ENCODE peak calls at places on chromosomes 16 and 17, in eight cellular contexts. F, B, S, W, E, A, I and Q are unnamed samples.

GRCh38 chr16:62965831-62966230 is 929.6 kb upstream of the CDH8 start:
- DNase-seq in F (no peak), B (no peak), S (no peak), W (no peak), E (no peak), A (no peak), I (no peak), Q (no peak)

GRCh38 chr17:77881545-77881944 is 77.0 kb upstream of the TNRC6C start:
- DNase-seq in F (peak), B (peak), S (peak), W (peak), E (peak), A (peak), I (peak), Q (peak)

GRCh38 chr16:19138601-19139000 is 24.8 kb downstream of the ITPRIPL2 start:
- DNase-seq in F (no peak), B (peak), S (no peak), W (no peak), E (no peak), A (peak), I (peak), Q (peak)

GRCh38 chr17:53353919-53354351 is 468.8 kb upstream of the KIF2B start:
- DNase-seq in F (no peak), B (no peak), S (no peak), W (no peak), E (peak), A (no peak), I (no peak), Q (no peak)

GRCh38 chr16:54875443-54875842 is 55.2 kb upstream of the IRX5 start:
- DNase-seq in F (no peak), B (no peak), S (no peak), W (no peak), E (no peak), A (no peak), I (no peak), Q (no peak)

GRCh38 chr17:70205386-70205785 is 36.1 kb downstream of the KCNJ2 start:
- DNase-seq in F (no peak), B (no peak), S (no peak), W (no peak), E (no peak), A (no peak), I (no peak), Q (no peak)

GRCh38 chr17:36879599-36880255 is 57.5 kb upstream of the LHX1 start:
- DNase-seq in F (no peak), B (no peak), S (no peak), W (no peak), E (no peak), A (no peak), I (no peak), Q (no peak)

GRCh38 chr17:65278050-65278819 is 141.1 kb downstream of the RGS9 start:
- DNase-seq in F (no peak), B (peak), S (no peak), W (no peak), E (peak), A (peak), I (peak), Q (peak)

GRCh38 chr17:64698725-64699124 is 36.6 kb upstream of the SMURF2 start:
- DNase-seq in F (no peak), B (no peak), S (no peak), W (no peak), E (no peak), A (peak), I (no peak), Q (no peak)

GRCh38 chr17:4744999-4745969 is 5.6 kb upstream of the CXCL16 start:
- DNase-seq in F (no peak), B (no peak), S (no peak), W (no peak), E (no peak), A (no peak), I (no peak), Q (no peak)

GRCh38 chr16:9016824-9017223 is 53.1 kb upstream of the USP7 start:
- DNase-seq in F (no peak), B (no peak), S (no peak), W (no peak), E (peak), A (no peak), I (no peak), Q (no peak)

GRCh38 chr16:19936431-19936830 is 51.8 kb upstream of the GPRC5B start:
- DNase-seq in F (no peak), B (no peak), S (no peak), W (no peak), E (no peak), A (no peak), I (no peak), Q (no peak)

GRCh38 chr16:1472974-1473373 is 1.9 kb downstream of the CLCN7 start:
- DNase-seq in F (no peak), B (no peak), S (no peak), W (no peak), E (no peak), A (no peak), I (no peak), Q (no peak)

GRCh38 chr16:67781548-67781921 is 24.8 kb downstream of the RANBP10 start:
- DNase-seq in F (no peak), B (no peak), S (peak), W (no peak), E (no peak), A (no peak), I (no peak), Q (no peak)

GRCh38 chr17:2055494-2056220 is 754 bp downstream of the HIC1 start:
- DNase-seq in F (peak), B (no peak), S (peak), W (peak), E (no peak), A (peak), I (no peak), Q (no peak)

GRCh38 chr16:81623365-81624102 is 155.6 kb upstream of the PLCG2 start:
- DNase-seq in F (peak), B (no peak), S (peak), W (peak), E (peak), A (peak), I (peak), Q (peak)

GRCh38 chr17:43597624-43598358 is 51.7 kb upstream of the ETV4 start:
- DNase-seq in F (no peak), B (no peak), S (no peak), W (no peak), E (no peak), A (no peak), I (no peak), Q (no peak)

GRCh38 chr17:2903193-2903974 is 107.1 kb downstream of the RAP1GAP2 start:
- DNase-seq in F (no peak), B (no peak), S (no peak), W (no peak), E (no peak), A (no peak), I (no peak), Q (no peak)

GRCh38 chr16:85565796-85566501 is 47.2 kb upstream of the GSE1 start:
- DNase-seq in F (no peak), B (no peak), S (no peak), W (no peak), E (no peak), A (no peak), I (no peak), Q (no peak)

GRCh38 chr17:17495448-17496188 is 577 bp downstream of the RASD1 start:
- DNase-seq in F (peak), B (no peak), S (peak), W (no peak), E (no peak), A (peak), I (no peak), Q (no peak)

GRCh38 chr16:71927383-71927782 is 32.1 kb downstream of the IST1 start:
- DNase-seq in F (no peak), B (peak), S (no peak), W (no peak), E (peak), A (peak), I (peak), Q (peak)